ENCODE peak calls at places on chromosomes 2 and 18, in six cellular contexts. V is SJSA1; Q is AG04449; R is choroid plexus epithelial cell; B is effector memory CD4-positive, alpha-beta T cell; W is trophoblast cell. O is an unnamed sample.

GRCh38 chr2:68832161-68832869 is 38.9 kb downstream of the BMP10 start:
- DNase-seq in V (peak; percentile 55), Q (no peak), R (peak; percentile 69), B (peak; percentile 8), W (peak; percentile 47), O (peak; percentile 29)

GRCh38 chr2:109497447-109497846 is 116.3 kb downstream of the SEPTIN10 start:
- DNase-seq in V (no peak), Q (peak; percentile 26), R (no peak), B (no peak), W (no peak), O (no peak)

GRCh38 chr2:10283106-10284062 is 19.3 kb upstream of the HPCAL1 start:
- DNase-seq in V (peak; percentile 94), Q (peak; percentile 21), R (peak; percentile 51), B (no peak), W (peak; percentile 27), O (no peak)

GRCh38 chr2:69975853-69976462 is 14.5 kb upstream of the ASPRV1 start:
- DNase-seq in V (no peak), Q (no peak), R (no peak), B (no peak), W (peak; percentile 53), O (no peak)

GRCh38 chr2:199163901-199164300 is 293.8 kb downstream of the SATB2 start:
- DNase-seq in V (no peak), Q (no peak), R (no peak), B (no peak), W (no peak), O (no peak)

GRCh38 chr2:223101340-223102039 is 49.5 kb downstream of the KCNE4 start:
- DNase-seq in V (no peak), Q (no peak), R (peak; percentile 71), B (no peak), W (no peak), O (peak; percentile 21)

GRCh38 chr2:166382-166781 is 97.5 kb downstream of the SH3YL1 start:
- DNase-seq in V (peak; percentile 63), Q (no peak), R (no peak), B (no peak), W (no peak), O (no peak)

GRCh38 chr18:46279673-46280072 is 175.5 kb downstream of the HAUS1 start:
- DNase-seq in V (no peak), Q (no peak), R (no peak), B (no peak), W (no peak), O (no peak)

GRCh38 chr2:96136123-96136720 is 2.1 kb downstream of the ASTL start:
- DNase-seq in V (no peak), Q (no peak), R (no peak), B (no peak), W (no peak), O (no peak)

GRCh38 chr2:96359310-96359709 is 23.7 kb downstream of the NCAPH start:
- DNase-seq in V (no peak), Q (no peak), R (no peak), B (peak; percentile 15), W (no peak), O (no peak)

GRCh38 chr18:48106976-48107781 is 176.7 kb upstream of the SMAD2 start:
- DNase-seq in V (no peak), Q (no peak), R (peak; percentile 28), B (no peak), W (peak; percentile 32), O (no peak)

GRCh38 chr2:210713122-210713521 is 156.7 kb downstream of the CPS1 start:
- DNase-seq in V (no peak), Q (no peak), R (no peak), B (no peak), W (no peak), O (no peak)

GRCh38 chr18:26868968-26869586 is 3.6 kb upstream of the AQP4 start:
- DNase-seq in V (no peak), Q (no peak), R (no peak), B (no peak), W (no peak), O (no peak)

GRCh38 chr2:145380436-145381017 is 860.6 kb upstream of the ZEB2 start:
- DNase-seq in V (no peak), Q (peak; percentile 29), R (peak; percentile 80), B (no peak), W (peak; percentile 10), O (no peak)

GRCh38 chr2:71685073-71685848 is 231.9 kb downstream of the DYSF start:
- DNase-seq in V (no peak), Q (no peak), R (no peak), B (no peak), W (no peak), O (no peak)

GRCh38 chr2:207546822-207547221 is 17.1 kb downstream of the CREB1 start:
- DNase-seq in V (no peak), Q (no peak), R (peak; percentile 35), B (no peak), W (no peak), O (no peak)

GRCh38 chr18:44700652-44701051 is 20.0 kb downstream of the SETBP1 start:
- DNase-seq in V (no peak), Q (no peak), R (peak; percentile 49), B (no peak), W (no peak), O (no peak)

GRCh38 chr2:120949027-120949956 is 213.6 kb downstream of the GLI2 start:
- DNase-seq in V (no peak), Q (no peak), R (no peak), B (no peak), W (no peak), O (no peak)

GRCh38 chr18:59898093-59898492 is 1.7 kb upstream of the PMAIP1 start:
- DNase-seq in V (no peak), Q (no peak), R (no peak), B (no peak), W (no peak), O (no peak)

GRCh38 chr2:128536925-128537620 is 218.4 kb upstream of the HS6ST1 start:
- DNase-seq in V (peak; percentile 96), Q (peak; percentile 65), R (peak; percentile 97), B (no peak), W (no peak), O (no peak)

GRCh38 chr2:230901006-230901405 is 24.0 kb downstream of the GPR55 start:
- DNase-seq in V (peak; percentile 21), Q (no peak), R (no peak), B (no peak), W (no peak), O (no peak)

GRCh38 chr2:88396209-88396608 is 56.3 kb downstream of the FOXI3 start:
- DNase-seq in V (no peak), Q (no peak), R (no peak), B (no peak), W (no peak), O (no peak)

GRCh38 chr2:101829429-101829828 is 131.9 kb downstream of the MAP4K4 start:
- DNase-seq in V (no peak), Q (no peak), R (peak; percentile 50), B (no peak), W (no peak), O (no peak)

GRCh38 chr2:182379235-182379634 is 47.6 kb downstream of the PDE1A start:
- DNase-seq in V (no peak), Q (no peak), R (peak; percentile 90), B (no peak), W (no peak), O (no peak)

GRCh38 chr18:79624356-79624961 is 55.1 kb upstream of the CTDP1 start:
- DNase-seq in V (no peak), Q (no peak), R (no peak), B (no peak), W (no peak), O (no peak)

GRCh38 chr2:240851078-240851861 is 17.4 kb upstream of the AGXT start:
- DNase-seq in V (peak; percentile 88), Q (peak; percentile 10), R (peak; percentile 83), B (peak; percentile 58), W (peak; percentile 71), O (peak; percentile 39)

GRCh38 chr2:148534416-148535205 is 109.9 kb upstream of the EPC2 start:
- DNase-seq in V (no peak), Q (no peak), R (no peak), B (no peak), W (no peak), O (no peak)

GRCh38 chr18:11324956-11325873 is 175.8 kb upstream of the PIEZO2 start:
- DNase-seq in V (peak; percentile 89), Q (peak; percentile 67), R (peak; percentile 90), B (no peak), W (peak; percentile 43), O (peak; percentile 22)

GRCh38 chr2:203706403-203706802 is at the start of gene CD28:
- DNase-seq in V (no peak), Q (no peak), R (no peak), B (peak; percentile 86), W (no peak), O (peak; percentile 92)

DNA sequence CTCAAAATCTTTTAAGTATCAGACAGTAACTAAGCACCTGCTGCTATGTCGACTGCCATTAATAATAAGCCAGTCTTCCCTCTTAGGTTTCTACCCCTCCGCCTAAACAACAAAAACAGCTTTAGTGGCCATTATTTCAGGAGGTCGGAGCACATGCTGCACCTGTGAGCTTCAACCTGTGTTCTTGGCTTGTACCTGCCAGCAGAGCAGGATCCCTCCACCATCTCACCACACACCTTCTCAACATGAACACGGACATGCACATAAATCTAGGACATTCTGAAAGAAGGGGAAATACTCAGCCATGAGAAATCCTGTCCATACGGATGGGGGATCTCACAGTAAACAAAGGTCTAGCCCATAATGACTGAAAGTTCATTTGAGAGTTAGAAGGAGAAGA is 3.7 kb downstream of the CYB5A start:
- DNase-seq in V (no peak), Q (no peak), R (no peak), B (no peak), W (no peak), O (no peak)
- H3K4me3 ChIP-seq in V (no peak overlapping the region), Q (no peak overlapping the region), R (no peak overlapping the region), B (no peak overlapping the region), W (no peak overlapping the region), O (no peak overlapping the region)

GRCh38 chr18:23524213-23524707 is 20.9 kb downstream of the RMC1 start:
- DNase-seq in V (no peak), Q (no peak), R (no peak), B (no peak), W (no peak), O (no peak)
- H3K4me3 ChIP-seq in V (no peak overlapping the region), Q (no peak overlapping the region), R (no peak overlapping the region), B (no peak overlapping the region), W (no peak overlapping the region), O (no peak overlapping the region)

DNA sequence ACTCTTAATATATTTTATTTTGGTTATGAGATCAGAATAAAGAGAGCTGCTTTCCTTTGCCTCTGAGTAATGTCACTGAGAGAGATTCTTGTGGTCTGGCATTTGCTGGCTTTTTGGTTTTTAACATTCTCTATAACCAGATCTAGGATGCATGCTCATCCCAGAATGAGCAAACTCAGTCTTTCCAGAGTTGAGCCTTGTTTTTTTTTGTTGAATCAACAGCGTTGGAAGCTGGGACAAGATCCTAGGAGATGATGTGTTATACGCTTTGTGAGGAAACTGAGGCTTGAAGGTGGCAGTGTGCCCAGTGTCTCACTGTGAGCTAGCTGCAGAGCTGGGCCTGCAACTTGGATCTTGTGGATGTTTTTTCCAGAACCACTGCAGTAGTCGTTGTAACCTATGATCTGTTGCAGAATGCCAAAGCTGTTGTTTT is 19.5 kb downstream of the MYO1B start:
- DNase-seq in V (no peak), Q (peak; percentile 73), R (peak; percentile 81), B (no peak), W (no peak), O (no peak)
- H3K4me3 ChIP-seq in V (no peak overlapping the region), Q (peak overlapping the region; percentile 31), R (no peak overlapping the region), B (no peak overlapping the region), W (no peak overlapping the region), O (no peak overlapping the region)

DNA sequence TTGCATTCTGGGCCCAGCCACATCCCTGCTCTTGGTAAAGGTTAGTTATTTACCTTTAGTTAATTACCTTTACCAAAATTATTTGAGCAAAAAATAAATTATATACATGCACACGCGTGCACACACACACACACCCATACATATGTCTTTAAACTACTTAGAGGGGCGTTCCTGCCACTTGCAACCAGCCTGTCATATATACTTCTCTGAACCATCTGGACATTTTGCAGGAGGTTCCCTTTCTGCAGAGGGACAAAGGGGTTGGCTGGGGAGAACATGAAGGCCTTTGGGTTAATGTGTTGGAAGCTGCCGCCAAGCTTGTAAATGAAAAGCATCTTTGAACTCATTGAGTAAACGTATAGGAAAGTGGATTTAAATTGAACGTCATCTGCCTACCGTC is 46.3 kb downstream of the SERTAD2 start:
- DNase-seq in V (no peak), Q (no peak), R (no peak), B (no peak), W (no peak), O (no peak)
- H3K4me3 ChIP-seq in V (no peak overlapping the region), Q (no peak overlapping the region), R (no peak overlapping the region), B (peak overlapping the region; percentile 33), W (no peak overlapping the region), O (peak overlapping the region; percentile 44)